ENCODE peak calls at places on chromosome 1, in six cellular contexts. M, X, A, O, T and E are unnamed samples.
A peak's percentile ranks its signal among the peaks of the same experiment; 100 is the strongest.

GRCh38 chr1:3716351-3716750 is 35.9 kb upstream of the CCDC27 start:
- DNase-seq in M (no peak), X (no peak), A (no peak), O (no peak), T (no peak), E (no peak)

GRCh38 chr1:9606948-9607347 is 18.2 kb downstream of the TMEM201 start:
- DNase-seq in M (no peak), X (peak; percentile 46), A (no peak), O (no peak), T (no peak), E (peak; percentile 90)

GRCh38 chr1:56403321-56403720 is 176.0 kb downstream of the PLPP3 start:
- DNase-seq in M (no peak), X (no peak), A (no peak), O (no peak), T (no peak), E (no peak)

GRCh38 chr1:101317590-101317989 is 80.8 kb downstream of the S1PR1 start:
- DNase-seq in M (no peak), X (no peak), A (no peak), O (no peak), T (no peak), E (no peak)

GRCh38 chr1:16631248-16632043 is 18.1 kb upstream of the NBPF1 start:
- DNase-seq in M (no peak), X (no peak), A (no peak), O (no peak), T (no peak), E (no peak)

GRCh38 chr1:71766748-71767147 is 515.6 kb downstream of the NEGR1 start:
- DNase-seq in M (no peak), X (no peak), A (no peak), O (no peak), T (no peak), E (no peak)

GRCh38 chr1:215606564-215607168 is 39.6 kb downstream of the KCTD3 start:
- DNase-seq in M (no peak), X (no peak), A (peak; percentile 16), O (no peak), T (peak; percentile 20), E (peak; percentile 18)

GRCh38 chr1:22207605-22208264 is 64.8 kb upstream of the WNT4 start:
- DNase-seq in M (peak; percentile 1), X (no peak), A (no peak), O (no peak), T (peak; percentile 4), E (no peak)

GRCh38 chr1:192485692-192486436 is 89.7 kb upstream of the RGS1 start:
- DNase-seq in M (peak; percentile 11), X (no peak), A (no peak), O (no peak), T (peak; percentile 98), E (no peak)

GRCh38 chr1:223175633-223176032 is 32.6 kb upstream of the TLR5 start:
- DNase-seq in M (peak; percentile 56), X (peak; percentile 38), A (no peak), O (no peak), T (no peak), E (no peak)

GRCh38 chr1:201284636-201285035 is 1.3 kb downstream of the PKP1 start:
- DNase-seq in M (no peak), X (no peak), A (no peak), O (no peak), T (no peak), E (no peak)

GRCh38 chr1:201925961-201926585 is 20.3 kb downstream of the LMOD1 start:
- DNase-seq in M (no peak), X (no peak), A (no peak), O (no peak), T (no peak), E (no peak)